ENCODE peak calls at places on chromosomes 11 and 22, in six cellular contexts. Y is IMR-90, F is PC-3, T is SJSA1, I is mammary epithelial cell, D is A673. W is an unnamed sample.

GRCh38 chr22:40406063-40406890 is 35.9 kb downstream of the SGSM3 start:
- DNase-seq in F (no peak), T (no peak), Y (no peak), D (no peak), I (no peak), W (no peak)

GRCh38 chr11:116701297-116701801 is 71.4 kb downstream of the BUD13 start:
- DNase-seq in F (no peak), Y (no peak), D (no peak), I (no peak), T (no peak), W (no peak)

GRCh38 chr11:121589946-121590537 is 137.3 kb upstream of the SORL1-AS1 start:
- DNase-seq in D (no peak), T (no peak), Y (no peak), I (no peak), F (no peak), W (no peak)

GRCh38 chr22:47544696-47545095 is 782.2 kb downstream of the TBC1D22A start:
- DNase-seq in I (no peak), D (no peak), Y (no peak), F (no peak), T (no peak), W (no peak)

GRCh38 chr11:92070026-92070889 is 154.4 kb upstream of the FAT3 start:
- DNase-seq in I (peak), Y (no peak), F (peak), T (no peak), D (no peak), W (no peak)

GRCh38 chr11:60193687-60194433 is 11.0 kb upstream of the MS4A6A start:
- DNase-seq in Y (peak), I (peak), T (peak), F (peak), D (peak), W (peak)

GRCh38 chr11:125338435-125338834 is 157.6 kb downstream of the FEZ1 start:
- DNase-seq in I (no peak), D (no peak), T (no peak), F (no peak), Y (no peak), W (no peak)

GRCh38 chr22:25477358-25477757 is 87.1 kb upstream of the GRK3 start:
- DNase-seq in T (no peak), F (no peak), I (no peak), Y (no peak), D (no peak), W (no peak)

GRCh38 chr11:46489668-46490560 is 98.3 kb upstream of the CHRM4 start:
- DNase-seq in D (peak), Y (peak), F (peak), I (peak), T (peak), W (no peak)

GRCh38 chr22:19759994-19760651 is 455 bp upstream of the TBX1 start:
- DNase-seq in T (no peak), F (peak), D (no peak), I (no peak), Y (no peak), W (no peak)

GRCh38 chr11:118342503-118343161 is at the start of gene CD3D:
- DNase-seq in Y (no peak), F (no peak), T (no peak), D (no peak), I (no peak), W (no peak)

GRCh38 chr11:69144316-69144715 is 11.4 kb upstream of the SMIM38 start:
- DNase-seq in I (no peak), Y (peak), F (no peak), D (no peak), T (no peak), W (no peak)

GRCh38 chr11:58629857-58630256 is 7.4 kb downstream of the CNTF start:
- DNase-seq in D (peak), Y (peak), F (peak), I (peak), T (peak), W (no peak)
- H3K27ac ChIP-seq in D (no peak), Y (no peak), F (no peak), I (no peak), T (no peak), W (no peak)

DNA sequence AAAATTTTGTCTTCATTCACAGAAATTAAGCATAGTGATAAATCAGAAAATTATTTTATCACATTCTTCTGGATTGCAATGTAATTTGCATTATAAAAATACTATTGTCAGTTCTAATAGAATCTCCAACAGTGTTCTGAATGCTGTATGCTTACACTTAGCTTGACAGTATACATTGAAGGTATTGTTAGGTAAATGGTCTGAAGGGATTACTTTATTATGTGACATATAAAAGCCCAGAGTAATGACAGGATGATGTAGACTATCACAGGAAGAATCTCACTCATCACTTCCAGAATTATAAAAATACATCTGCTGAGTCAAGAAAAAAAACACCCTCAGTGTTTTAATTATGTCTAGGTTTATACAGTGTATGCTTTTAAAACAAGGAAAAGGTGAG is 1532.5 kb upstream of the RAG2 start:
- DNase-seq in T (no peak), D (no peak), I (no peak), F (no peak), Y (no peak), W (no peak)
- H3K27ac ChIP-seq in T (no peak), D (no peak), I (no peak), F (no peak), Y (no peak), W (no peak)

GRCh38 chr11:66312549-66313320 is 4.1 kb downstream of the CD248 start:
- DNase-seq in Y (peak), D (peak), I (peak), F (peak), T (peak), W (peak)

GRCh38 chr11:66311470-66311964 is 5.3 kb downstream of the CD248 start:
- DNase-seq in D (no peak), T (no peak), F (no peak), I (no peak), Y (no peak), W (no peak)

GRCh38 chr11:66311965-66312548 is 4.8 kb downstream of the CD248 start:
- DNase-seq in D (peak), T (peak), I (peak), F (peak), Y (peak), W (peak)

GRCh38 chr11:66309475-66309874 is 7.4 kb downstream of the CD248 start:
- DNase-seq in I (no peak), T (no peak), F (no peak), Y (no peak), D (no peak), W (no peak)

GRCh38 chr11:66310324-66310723 is 6.5 kb downstream of the CD248 start:
- DNase-seq in F (no peak), Y (no peak), I (no peak), D (no peak), T (no peak), W (no peak)
- H3K27ac ChIP-seq in F (no peak), Y (no peak), I (no peak), D (no peak), T (no peak), W (no peak)

GRCh38 chr11:62961017-62961416 is 23.8 kb downstream of the SLC22A6 start:
- DNase-seq in T (no peak), F (no peak), Y (no peak), I (no peak), D (no peak), W (no peak)

GRCh38 chr11:62957147-62957546 is 27.6 kb downstream of the SLC22A6 start:
- DNase-seq in I (no peak), D (no peak), T (no peak), Y (no peak), F (no peak), W (no peak)

GRCh38 chr11:62954478-62954877 is 30.3 kb downstream of the SLC22A6 start:
- DNase-seq in I (no peak), D (no peak), Y (no peak), T (no peak), F (no peak), W (no peak)

GRCh38 chr11:62959077-62959980 is 25.4 kb downstream of the SLC22A6 start:
- DNase-seq in Y (no peak), D (no peak), I (no peak), F (no peak), T (no peak), W (no peak)

GRCh38 chr11:62958547-62959071 is 26.2 kb downstream of the SLC22A6 start:
- DNase-seq in D (peak), Y (peak), T (no peak), F (no peak), I (no peak), W (no peak)
- H3K27ac ChIP-seq in D (no peak), Y (no peak), T (no peak), F (no peak), I (no peak), W (no peak)

GRCh38 chr11:122772945-122773344 is 65.4 kb upstream of the CRTAM start:
- DNase-seq in T (no peak), I (no peak), F (no peak), Y (peak), D (no peak), W (no peak)
- H3K27ac ChIP-seq in T (no peak), I (no peak), F (no peak), Y (no peak), D (no peak), W (no peak)

GRCh38 chr11:111978028-111978771 is 41.1 kb downstream of the DIXDC1 start:
- DNase-seq in Y (peak), I (peak), D (peak), F (peak), T (peak), W (no peak)
- H3K27ac ChIP-seq in Y (peak), I (peak), D (no peak), F (no peak), T (no peak), W (no peak)

DNA sequence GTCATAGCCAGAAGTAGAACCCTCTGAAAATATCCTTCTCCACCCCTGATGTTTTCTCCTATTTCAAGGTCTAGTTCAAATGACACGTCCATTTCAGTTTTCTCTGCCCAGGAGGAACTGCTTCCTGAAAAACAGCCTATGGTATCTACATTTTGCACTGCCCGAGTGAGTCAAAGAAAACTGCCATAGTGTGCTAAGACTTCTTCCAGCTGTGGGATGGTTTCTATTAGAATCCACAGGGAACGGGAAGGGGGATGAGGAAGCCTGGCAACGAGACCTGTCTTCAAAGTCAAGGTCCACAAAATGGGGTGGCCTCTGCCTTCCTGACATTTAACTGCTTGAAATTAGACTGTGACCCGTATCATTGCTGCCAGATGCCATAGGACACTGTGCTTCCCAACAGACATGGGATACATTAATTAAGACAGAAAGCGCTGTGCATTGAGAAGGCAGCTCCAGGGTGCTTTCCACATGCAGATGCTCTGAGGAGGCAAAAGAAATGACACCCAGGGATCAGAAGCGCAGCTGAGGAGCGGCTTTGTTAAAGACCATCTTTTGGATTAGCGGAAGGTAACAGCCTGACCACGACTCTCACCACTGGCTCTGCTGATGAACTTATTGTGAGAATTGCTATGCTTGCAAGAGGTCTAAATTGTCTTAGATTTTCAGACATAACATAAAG is 39.4 kb upstream of the NUP50 start:
- DNase-seq in D (no peak), T (no peak), F (no peak), Y (peak), I (no peak), W (no peak)
- H3K27ac ChIP-seq in D (no peak), T (no peak), F (no peak), Y (peak), I (no peak), W (no peak)

DNA sequence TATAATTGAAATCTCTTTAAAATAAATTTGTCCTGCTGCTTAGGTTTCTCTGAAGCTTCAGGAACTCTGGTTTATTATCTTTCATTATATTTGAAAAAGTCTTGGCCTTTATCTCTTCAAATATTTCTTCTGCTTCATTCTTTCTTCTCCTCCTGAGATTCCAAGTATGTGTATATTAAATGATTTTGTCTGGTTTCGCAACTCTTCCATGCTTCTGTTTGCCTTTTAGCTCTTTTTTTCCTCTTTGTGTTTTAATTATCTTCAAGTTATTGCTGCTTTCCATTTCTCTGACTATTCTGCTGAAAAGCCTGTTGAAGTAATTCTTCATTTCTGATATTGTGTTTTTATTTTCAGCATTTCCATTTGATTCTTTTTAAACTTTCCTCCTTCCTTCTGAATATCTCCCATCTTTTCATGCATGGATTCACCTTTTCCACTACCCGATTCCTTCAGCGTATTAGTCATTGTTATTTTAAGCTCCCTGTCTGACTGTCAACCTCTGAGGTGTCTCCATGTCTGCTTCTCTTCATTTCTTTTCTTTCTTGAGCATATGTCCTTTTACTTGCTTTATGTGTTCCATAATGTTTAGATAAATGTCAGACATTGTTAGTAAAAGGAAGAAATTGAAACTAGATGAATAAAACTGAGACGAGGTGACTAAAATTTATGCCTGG is 46.6 kb upstream of the CTSC start:
- DNase-seq in D (no peak), F (peak), T (no peak), I (peak), Y (peak), W (no peak)
- H3K27ac ChIP-seq in D (no peak), F (peak), T (no peak), I (peak), Y (peak), W (peak)

GRCh38 chr11:77126861-77127673 is 979 bp upstream of the MYO7A start:
- DNase-seq in Y (peak), T (peak), I (peak), D (peak), F (peak), W (no peak)
- H3K27ac ChIP-seq in Y (no peak), T (no peak), I (no peak), D (no peak), F (no peak), W (no peak)

W was measured in epithelial cell of prostate.